ENCODE peak calls at places on chromosome 3, in ten cellular contexts. One of them, this sample, is unnamed.

GRCh38 chr3:33578325-33579180 is 138.3 kb upstream of the UBP1 start:
- DNase-seq in progenitor cell of endocrine pancreas: no peak
- DNase-seq in activated CD4-positive, alpha-beta T cell treated with anti-CD3 and anti-CD28 coated beads, Interleukin-2, amount 10 ng/mL, durations not matched to agents 24 days and 14 days: no peak
- DNase-seq in HFF-Myc: peak; percentile 25
- DNase-seq in activated CD8-positive, alpha-beta memory T cell treated with anti-CD3 and anti-CD28 coated beads for 4 hours: no peak
- DNase-seq in renal cortical epithelial cell: peak; percentile 88
- DNase-seq in NCI-H1436: no peak
- DNase-seq in GDM1: no peak
- DNase-seq in T47D: no peak
- DNase-seq in central memory CD8-positive, alpha-beta T cell: no peak
- DNase-seq in this sample: no peak

GRCh38 chr3:13852638-13853009 is 27.2 kb downstream of the WNT7A start:
- DNase-seq in progenitor cell of endocrine pancreas: no peak
- DNase-seq in activated CD4-positive, alpha-beta T cell treated with anti-CD3 and anti-CD28 coated beads, Interleukin-2, amount 10 ng/mL, durations not matched to agents 24 days and 14 days: no peak
- DNase-seq in HFF-Myc: no peak
- DNase-seq in activated CD8-positive, alpha-beta memory T cell treated with anti-CD3 and anti-CD28 coated beads for 4 hours: no peak
- DNase-seq in renal cortical epithelial cell: peak; percentile 36
- DNase-seq in NCI-H1436: no peak
- DNase-seq in GDM1: no peak
- DNase-seq in T47D: no peak
- DNase-seq in central memory CD8-positive, alpha-beta T cell: no peak
- DNase-seq in this sample: no peak

GRCh38 chr3:129658156-129658843 is 51.8 kb upstream of the PLXND1 start:
- DNase-seq in progenitor cell of endocrine pancreas: no peak
- DNase-seq in activated CD4-positive, alpha-beta T cell treated with anti-CD3 and anti-CD28 coated beads, Interleukin-2, amount 10 ng/mL, durations not matched to agents 24 days and 14 days: no peak
- DNase-seq in HFF-Myc: no peak
- DNase-seq in activated CD8-positive, alpha-beta memory T cell treated with anti-CD3 and anti-CD28 coated beads for 4 hours: no peak
- DNase-seq in renal cortical epithelial cell: peak; percentile 32
- DNase-seq in NCI-H1436: no peak
- DNase-seq in GDM1: no peak
- DNase-seq in T47D: no peak
- DNase-seq in central memory CD8-positive, alpha-beta T cell: no peak
- DNase-seq in this sample: no peak

GRCh38 chr3:165128544-165128943 is 50.2 kb upstream of the SI start:
- DNase-seq in progenitor cell of endocrine pancreas: no peak
- DNase-seq in activated CD4-positive, alpha-beta T cell treated with anti-CD3 and anti-CD28 coated beads, Interleukin-2, amount 10 ng/mL, durations not matched to agents 24 days and 14 days: no peak
- DNase-seq in HFF-Myc: no peak
- DNase-seq in activated CD8-positive, alpha-beta memory T cell treated with anti-CD3 and anti-CD28 coated beads for 4 hours: no peak
- DNase-seq in renal cortical epithelial cell: no peak
- DNase-seq in NCI-H1436: no peak
- DNase-seq in GDM1: no peak
- DNase-seq in T47D: no peak
- DNase-seq in central memory CD8-positive, alpha-beta T cell: no peak
- DNase-seq in this sample: no peak

GRCh38 chr3:114374433-114374832 is 80.6 kb downstream of the TIGIT start:
- DNase-seq in progenitor cell of endocrine pancreas: no peak
- DNase-seq in activated CD4-positive, alpha-beta T cell treated with anti-CD3 and anti-CD28 coated beads, Interleukin-2, amount 10 ng/mL, durations not matched to agents 24 days and 14 days: no peak
- DNase-seq in HFF-Myc: no peak
- DNase-seq in activated CD8-positive, alpha-beta memory T cell treated with anti-CD3 and anti-CD28 coated beads for 4 hours: no peak
- DNase-seq in renal cortical epithelial cell: no peak
- DNase-seq in NCI-H1436: no peak
- DNase-seq in GDM1: no peak
- DNase-seq in T47D: no peak
- DNase-seq in central memory CD8-positive, alpha-beta T cell: no peak
- DNase-seq in this sample: no peak

GRCh38 chr3:180329187-180329586 is 272.8 kb upstream of the TTC14 start:
- DNase-seq in progenitor cell of endocrine pancreas: no peak
- DNase-seq in activated CD4-positive, alpha-beta T cell treated with anti-CD3 and anti-CD28 coated beads, Interleukin-2, amount 10 ng/mL, durations not matched to agents 24 days and 14 days: no peak
- DNase-seq in HFF-Myc: no peak
- DNase-seq in activated CD8-positive, alpha-beta memory T cell treated with anti-CD3 and anti-CD28 coated beads for 4 hours: no peak
- DNase-seq in renal cortical epithelial cell: no peak
- DNase-seq in NCI-H1436: no peak
- DNase-seq in GDM1: no peak
- DNase-seq in T47D: no peak
- DNase-seq in central memory CD8-positive, alpha-beta T cell: no peak
- DNase-seq in this sample: no peak

GRCh38 chr3:150292891-150293290 is 115.2 kb upstream of the TSC22D2 start:
- DNase-seq in progenitor cell of endocrine pancreas: no peak
- DNase-seq in activated CD4-positive, alpha-beta T cell treated with anti-CD3 and anti-CD28 coated beads, Interleukin-2, amount 10 ng/mL, durations not matched to agents 24 days and 14 days: no peak
- DNase-seq in HFF-Myc: no peak
- DNase-seq in activated CD8-positive, alpha-beta memory T cell treated with anti-CD3 and anti-CD28 coated beads for 4 hours: no peak
- DNase-seq in renal cortical epithelial cell: no peak
- DNase-seq in NCI-H1436: no peak
- DNase-seq in GDM1: no peak
- DNase-seq in T47D: no peak
- DNase-seq in central memory CD8-positive, alpha-beta T cell: no peak
- DNase-seq in this sample: no peak

GRCh38 chr3:69129531-69129930 is 7.1 kb upstream of the LMOD3 start:
- DNase-seq in progenitor cell of endocrine pancreas: no peak
- DNase-seq in activated CD4-positive, alpha-beta T cell treated with anti-CD3 and anti-CD28 coated beads, Interleukin-2, amount 10 ng/mL, durations not matched to agents 24 days and 14 days: no peak
- DNase-seq in HFF-Myc: no peak
- DNase-seq in activated CD8-positive, alpha-beta memory T cell treated with anti-CD3 and anti-CD28 coated beads for 4 hours: no peak
- DNase-seq in renal cortical epithelial cell: peak; percentile 17
- DNase-seq in NCI-H1436: no peak
- DNase-seq in GDM1: no peak
- DNase-seq in T47D: no peak
- DNase-seq in central memory CD8-positive, alpha-beta T cell: no peak
- DNase-seq in this sample: no peak

GRCh38 chr3:71131385-71131871 is 452.1 kb downstream of the FOXP1 start:
- DNase-seq in progenitor cell of endocrine pancreas: no peak
- DNase-seq in activated CD4-positive, alpha-beta T cell treated with anti-CD3 and anti-CD28 coated beads, Interleukin-2, amount 10 ng/mL, durations not matched to agents 24 days and 14 days: no peak
- DNase-seq in HFF-Myc: no peak
- DNase-seq in activated CD8-positive, alpha-beta memory T cell treated with anti-CD3 and anti-CD28 coated beads for 4 hours: no peak
- DNase-seq in renal cortical epithelial cell: no peak
- DNase-seq in NCI-H1436: no peak
- DNase-seq in GDM1: no peak
- DNase-seq in T47D: no peak
- DNase-seq in central memory CD8-positive, alpha-beta T cell: no peak
- DNase-seq in this sample: no peak

GRCh38 chr3:78066287-78066686 is 1026.4 kb downstream of the ROBO2 start:
- DNase-seq in progenitor cell of endocrine pancreas: no peak
- DNase-seq in activated CD4-positive, alpha-beta T cell treated with anti-CD3 and anti-CD28 coated beads, Interleukin-2, amount 10 ng/mL, durations not matched to agents 24 days and 14 days: no peak
- DNase-seq in HFF-Myc: no peak
- DNase-seq in activated CD8-positive, alpha-beta memory T cell treated with anti-CD3 and anti-CD28 coated beads for 4 hours: no peak
- DNase-seq in renal cortical epithelial cell: no peak
- DNase-seq in NCI-H1436: no peak
- DNase-seq in GDM1: no peak
- DNase-seq in T47D: no peak
- DNase-seq in central memory CD8-positive, alpha-beta T cell: no peak
- DNase-seq in this sample: no peak

GRCh38 chr3:98784666-98785600 is 21.8 kb downstream of the ST3GAL6 start:
- DNase-seq in progenitor cell of endocrine pancreas: no peak
- DNase-seq in activated CD4-positive, alpha-beta T cell treated with anti-CD3 and anti-CD28 coated beads, Interleukin-2, amount 10 ng/mL, durations not matched to agents 24 days and 14 days: no peak
- DNase-seq in HFF-Myc: no peak
- DNase-seq in activated CD8-positive, alpha-beta memory T cell treated with anti-CD3 and anti-CD28 coated beads for 4 hours: no peak
- DNase-seq in renal cortical epithelial cell: peak; percentile 94
- DNase-seq in NCI-H1436: no peak
- DNase-seq in GDM1: no peak
- DNase-seq in T47D: no peak
- DNase-seq in central memory CD8-positive, alpha-beta T cell: no peak
- DNase-seq in this sample: no peak

GRCh38 chr3:5271061-5271683 is 83.7 kb downstream of the EDEM1 start:
- DNase-seq in progenitor cell of endocrine pancreas: no peak
- DNase-seq in activated CD4-positive, alpha-beta T cell treated with anti-CD3 and anti-CD28 coated beads, Interleukin-2, amount 10 ng/mL, durations not matched to agents 24 days and 14 days: no peak
- DNase-seq in HFF-Myc: no peak
- DNase-seq in activated CD8-positive, alpha-beta memory T cell treated with anti-CD3 and anti-CD28 coated beads for 4 hours: no peak
- DNase-seq in renal cortical epithelial cell: no peak
- DNase-seq in NCI-H1436: no peak
- DNase-seq in GDM1: no peak
- DNase-seq in T47D: no peak
- DNase-seq in central memory CD8-positive, alpha-beta T cell: no peak
- DNase-seq in this sample: no peak

GRCh38 chr3:11654166-11654565 is 10.5 kb upstream of the VGLL4 start:
- DNase-seq in progenitor cell of endocrine pancreas: no peak
- DNase-seq in activated CD4-positive, alpha-beta T cell treated with anti-CD3 and anti-CD28 coated beads, Interleukin-2, amount 10 ng/mL, durations not matched to agents 24 days and 14 days: no peak
- DNase-seq in HFF-Myc: no peak
- DNase-seq in activated CD8-positive, alpha-beta memory T cell treated with anti-CD3 and anti-CD28 coated beads for 4 hours: no peak
- DNase-seq in renal cortical epithelial cell: no peak
- DNase-seq in NCI-H1436: no peak
- DNase-seq in GDM1: no peak
- DNase-seq in T47D: no peak
- DNase-seq in central memory CD8-positive, alpha-beta T cell: no peak
- DNase-seq in this sample: no peak

GRCh38 chr3:153252963-153253362 is 90.9 kb downstream of the RAP2B start:
- DNase-seq in progenitor cell of endocrine pancreas: no peak
- DNase-seq in activated CD4-positive, alpha-beta T cell treated with anti-CD3 and anti-CD28 coated beads, Interleukin-2, amount 10 ng/mL, durations not matched to agents 24 days and 14 days: no peak
- DNase-seq in HFF-Myc: no peak
- DNase-seq in activated CD8-positive, alpha-beta memory T cell treated with anti-CD3 and anti-CD28 coated beads for 4 hours: no peak
- DNase-seq in renal cortical epithelial cell: peak; percentile 49
- DNase-seq in NCI-H1436: no peak
- DNase-seq in GDM1: no peak
- DNase-seq in T47D: no peak
- DNase-seq in central memory CD8-positive, alpha-beta T cell: no peak
- DNase-seq in this sample: no peak

GRCh38 chr3:176359211-176359610 is 838.1 kb downstream of the TBL1XR1 start:
- DNase-seq in progenitor cell of endocrine pancreas: no peak
- DNase-seq in activated CD4-positive, alpha-beta T cell treated with anti-CD3 and anti-CD28 coated beads, Interleukin-2, amount 10 ng/mL, durations not matched to agents 24 days and 14 days: no peak
- DNase-seq in HFF-Myc: no peak
- DNase-seq in activated CD8-positive, alpha-beta memory T cell treated with anti-CD3 and anti-CD28 coated beads for 4 hours: no peak
- DNase-seq in renal cortical epithelial cell: no peak
- DNase-seq in NCI-H1436: no peak
- DNase-seq in GDM1: no peak
- DNase-seq in T47D: peak; percentile 62
- DNase-seq in central memory CD8-positive, alpha-beta T cell: no peak
- DNase-seq in this sample: no peak

GRCh38 chr3:42078686-42079085 is 12.5 kb upstream of the TRAK1 start:
- DNase-seq in progenitor cell of endocrine pancreas: no peak
- DNase-seq in activated CD4-positive, alpha-beta T cell treated with anti-CD3 and anti-CD28 coated beads, Interleukin-2, amount 10 ng/mL, durations not matched to agents 24 days and 14 days: no peak
- DNase-seq in HFF-Myc: no peak
- DNase-seq in activated CD8-positive, alpha-beta memory T cell treated with anti-CD3 and anti-CD28 coated beads for 4 hours: no peak
- DNase-seq in renal cortical epithelial cell: no peak
- DNase-seq in NCI-H1436: no peak
- DNase-seq in GDM1: no peak
- DNase-seq in T47D: no peak
- DNase-seq in central memory CD8-positive, alpha-beta T cell: no peak
- DNase-seq in this sample: no peak

GRCh38 chr3:38579146-38579545 is 70.3 kb downstream of the SCN5A start:
- DNase-seq in progenitor cell of endocrine pancreas: peak; percentile 7
- DNase-seq in activated CD4-positive, alpha-beta T cell treated with anti-CD3 and anti-CD28 coated beads, Interleukin-2, amount 10 ng/mL, durations not matched to agents 24 days and 14 days: no peak
- DNase-seq in HFF-Myc: peak; percentile 10
- DNase-seq in activated CD8-positive, alpha-beta memory T cell treated with anti-CD3 and anti-CD28 coated beads for 4 hours: no peak
- DNase-seq in renal cortical epithelial cell: no peak
- DNase-seq in NCI-H1436: no peak
- DNase-seq in GDM1: no peak
- DNase-seq in T47D: no peak
- DNase-seq in central memory CD8-positive, alpha-beta T cell: peak; percentile 2
- DNase-seq in this sample: no peak

GRCh38 chr3:55523471-55523870 is 36.4 kb upstream of the WNT5A start:
- DNase-seq in progenitor cell of endocrine pancreas: no peak
- DNase-seq in activated CD4-positive, alpha-beta T cell treated with anti-CD3 and anti-CD28 coated beads, Interleukin-2, amount 10 ng/mL, durations not matched to agents 24 days and 14 days: no peak
- DNase-seq in HFF-Myc: no peak
- DNase-seq in activated CD8-positive, alpha-beta memory T cell treated with anti-CD3 and anti-CD28 coated beads for 4 hours: no peak
- DNase-seq in renal cortical epithelial cell: peak; percentile 48
- DNase-seq in NCI-H1436: no peak
- DNase-seq in GDM1: no peak
- DNase-seq in T47D: no peak
- DNase-seq in central memory CD8-positive, alpha-beta T cell: no peak
- DNase-seq in this sample: no peak

GRCh38 chr3:178421069-178421468 is 115.2 kb upstream of the KCNMB2 start:
- DNase-seq in progenitor cell of endocrine pancreas: no peak
- DNase-seq in activated CD4-positive, alpha-beta T cell treated with anti-CD3 and anti-CD28 coated beads, Interleukin-2, amount 10 ng/mL, durations not matched to agents 24 days and 14 days: no peak
- DNase-seq in HFF-Myc: no peak
- DNase-seq in activated CD8-positive, alpha-beta memory T cell treated with anti-CD3 and anti-CD28 coated beads for 4 hours: no peak
- DNase-seq in renal cortical epithelial cell: peak; percentile 60
- DNase-seq in NCI-H1436: no peak
- DNase-seq in GDM1: no peak
- DNase-seq in T47D: no peak
- DNase-seq in central memory CD8-positive, alpha-beta T cell: no peak
- DNase-seq in this sample: no peak

GRCh38 chr3:137105277-137105977 is 147.6 kb downstream of the IL20RB start:
- DNase-seq in progenitor cell of endocrine pancreas: no peak
- DNase-seq in activated CD4-positive, alpha-beta T cell treated with anti-CD3 and anti-CD28 coated beads, Interleukin-2, amount 10 ng/mL, durations not matched to agents 24 days and 14 days: peak; percentile 71
- DNase-seq in HFF-Myc: peak; percentile 37
- DNase-seq in activated CD8-positive, alpha-beta memory T cell treated with anti-CD3 and anti-CD28 coated beads for 4 hours: no peak
- DNase-seq in renal cortical epithelial cell: peak; percentile 56
- DNase-seq in NCI-H1436: peak; percentile 61
- DNase-seq in GDM1: peak; percentile 4
- DNase-seq in T47D: peak; percentile 47
- DNase-seq in central memory CD8-positive, alpha-beta T cell: no peak
- DNase-seq in this sample: peak; percentile 82

GRCh38 chr3:151219056-151219455 is 16.0 kb upstream of the GPR171 start:
- DNase-seq in progenitor cell of endocrine pancreas: no peak
- DNase-seq in activated CD4-positive, alpha-beta T cell treated with anti-CD3 and anti-CD28 coated beads, Interleukin-2, amount 10 ng/mL, durations not matched to agents 24 days and 14 days: no peak
- DNase-seq in HFF-Myc: no peak
- DNase-seq in activated CD8-positive, alpha-beta memory T cell treated with anti-CD3 and anti-CD28 coated beads for 4 hours: no peak
- DNase-seq in renal cortical epithelial cell: peak; percentile 91
- DNase-seq in NCI-H1436: peak; percentile 36
- DNase-seq in GDM1: no peak
- DNase-seq in T47D: no peak
- DNase-seq in central memory CD8-positive, alpha-beta T cell: no peak
- DNase-seq in this sample: no peak

GRCh38 chr3:133038089-133038730 is at the start of gene TMEM108:
- DNase-seq in progenitor cell of endocrine pancreas: peak; percentile 90
- DNase-seq in activated CD4-positive, alpha-beta T cell treated with anti-CD3 and anti-CD28 coated beads, Interleukin-2, amount 10 ng/mL, durations not matched to agents 24 days and 14 days: peak; percentile 76
- DNase-seq in HFF-Myc: no peak
- DNase-seq in activated CD8-positive, alpha-beta memory T cell treated with anti-CD3 and anti-CD28 coated beads for 4 hours: no peak
- DNase-seq in renal cortical epithelial cell: peak; percentile 36
- DNase-seq in NCI-H1436: peak; percentile 100
- DNase-seq in GDM1: no peak
- DNase-seq in T47D: no peak
- DNase-seq in central memory CD8-positive, alpha-beta T cell: no peak
- DNase-seq in this sample: peak; percentile 99

GRCh38 chr3:196619213-196619612 is 20.3 kb upstream of the NRROS start:
- DNase-seq in progenitor cell of endocrine pancreas: no peak
- DNase-seq in activated CD4-positive, alpha-beta T cell treated with anti-CD3 and anti-CD28 coated beads, Interleukin-2, amount 10 ng/mL, durations not matched to agents 24 days and 14 days: no peak
- DNase-seq in HFF-Myc: no peak
- DNase-seq in activated CD8-positive, alpha-beta memory T cell treated with anti-CD3 and anti-CD28 coated beads for 4 hours: no peak
- DNase-seq in renal cortical epithelial cell: no peak
- DNase-seq in NCI-H1436: peak; percentile 30
- DNase-seq in GDM1: no peak
- DNase-seq in T47D: no peak
- DNase-seq in central memory CD8-positive, alpha-beta T cell: no peak
- DNase-seq in this sample: no peak

This sample was measured in NCI-H1105.